ENCODE peak calls at places on chromosomes 7 and 10, in nine cellular contexts. Q is left ventricle myocardium inferior, Y is body of pancreas, T is ascending aorta, U is tibial nerve, D is IMR-90, M is aorta, X is A549, W is OCI-LY7. E is an unnamed sample.

GRCh38 chr10:77459905-77460304 is 177.7 kb downstream of the KCNMA1 start:
- DNase-seq in U (no peak), W (no peak), X (no peak), D (no peak), T (no peak), Q (no peak), Y (no peak), M (no peak), E (no peak)

GRCh38 chr7:96973986-96974385 is 31.4 kb upstream of the DLX6 start:
- DNase-seq in U (no peak), Y (no peak), T (no peak), M (no peak), Q (no peak), D (peak; percentile 21), W (no peak), X (no peak), E (peak; percentile 61)

GRCh38 chr7:108073305-108074070 is 56.7 kb downstream of the LAMB4 start:
- DNase-seq in M (no peak), W (no peak), U (no peak), X (no peak), Y (no peak), Q (no peak), D (no peak), T (no peak), E (no peak)

GRCh38 chr7:20301311-20301939 is 29.3 kb upstream of the ITGB8 start:
- DNase-seq in U (no peak), D (peak; percentile 75), W (no peak), Y (no peak), T (no peak), Q (no peak), M (no peak), X (peak; percentile 10), E (no peak)

GRCh38 chr7:65846008-65846570 is 26.8 kb upstream of the VKORC1L1 start:
- DNase-seq in Q (no peak), W (no peak), D (no peak), X (no peak), M (no peak), Y (peak; percentile 55), U (no peak), T (no peak), E (no peak)

GRCh38 chr10:121088524-121088923 is 237.4 kb downstream of the WDR11 start:
- DNase-seq in M (no peak), D (no peak), T (no peak), Y (no peak), X (peak; percentile 16), W (no peak), U (no peak), Q (no peak), E (no peak)

GRCh38 chr7:407706-408539 is 111.7 kb downstream of the PDGFA start:
- DNase-seq in M (peak; percentile 48), Y (no peak), X (no peak), D (no peak), U (no peak), T (no peak), Q (no peak), W (no peak), E (no peak)

GRCh38 chr7:36735172-36735571 is 10.9 kb upstream of the AOAH start:
- DNase-seq in D (no peak), T (no peak), M (no peak), Y (no peak), Q (no peak), W (no peak), U (no peak), X (no peak), E (no peak)

GRCh38 chr10:117217196-117217761 is 20.0 kb downstream of the KCNK18 start:
- DNase-seq in Q (no peak), Y (peak; percentile 37), X (peak; percentile 24), D (no peak), T (no peak), U (no peak), M (no peak), W (no peak), E (no peak)

DNA sequence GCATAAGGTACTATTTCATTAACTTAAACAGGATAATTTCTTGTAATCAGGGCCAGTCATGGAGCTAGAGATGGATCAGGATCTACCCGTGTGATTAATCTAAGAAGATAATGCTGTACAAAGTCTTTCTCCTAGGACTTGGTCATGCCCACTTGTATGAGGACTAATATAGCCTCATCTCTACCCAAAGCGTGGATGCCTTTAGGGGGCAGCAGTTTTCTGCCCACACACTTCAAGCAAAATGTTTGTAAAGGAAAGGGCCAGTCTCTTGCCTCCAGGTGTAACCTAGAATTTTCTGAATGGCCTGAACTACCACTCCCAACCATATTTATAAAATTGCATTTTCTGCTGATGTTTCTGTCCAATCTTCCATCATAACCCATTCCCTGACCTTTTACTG is 764.0 kb upstream of the IGFBP3 start:
- DNase-seq in D (no peak), U (no peak), Y (peak; percentile 17), T (no peak), W (peak; percentile 8), Q (no peak), M (no peak), X (peak; percentile 15), E (no peak)
- H3K4me1 ChIP-seq in D (no peaks in the 10 kb centered on the region), U (no peaks in the 10 kb centered on the region), Y (no peaks in the 10 kb centered on the region), T (peaks cover 9% of the 10 kb centered on the region), W (no peaks in the 10 kb centered on the region), Q (peaks cover 8% of the 10 kb centered on the region), M (no peaks in the 10 kb centered on the region), X (no peaks in the 10 kb centered on the region), E (peaks cover 21% of the 10 kb centered on the region)

GRCh38 chr10:133259603-133259992 is 17.1 kb downstream of the ADAM8 start:
- DNase-seq in Y (no peak), T (no peak), D (no peak), M (no peak), U (no peak), W (no peak), Q (no peak), X (no peak), E (no peak)

GRCh38 chr10:133263674-133264073 is 13.0 kb downstream of the ADAM8 start:
- DNase-seq in W (no peak), Q (no peak), D (no peak), Y (no peak), M (no peak), X (no peak), U (no peak), T (no peak), E (no peak)

GRCh38 chr10:133262696-133263095 is 14.0 kb downstream of the ADAM8 start:
- DNase-seq in X (no peak), W (no peak), Q (no peak), Y (peak; percentile 35), D (no peak), U (no peak), M (no peak), T (no peak), E (no peak)

GRCh38 chr10:133260895-133261725 is 15.6 kb downstream of the ADAM8 start:
- DNase-seq in U (no peak), Q (peak; percentile 62), M (peak; percentile 88), T (peak; percentile 79), W (peak; percentile 34), X (peak; percentile 60), Y (peak; percentile 59), D (no peak), E (no peak)

GRCh38 chr10:133261726-133262325 is 14.8 kb downstream of the ADAM8 start:
- DNase-seq in U (peak; percentile 77), Y (peak; percentile 93), T (peak; percentile 90), M (peak; percentile 97), D (peak; percentile 38), X (peak; percentile 75), Q (peak; percentile 91), W (peak; percentile 84), E (peak; percentile 87)
- H3K4me1 ChIP-seq in U (peaks cover 52% of the 10 kb centered on the region), Y (peaks cover 30% of the 10 kb centered on the region), T (peaks cover 14% of the 10 kb centered on the region), M (no peaks in the 10 kb centered on the region), D (peaks cover 21% of the 10 kb centered on the region), X (peaks cover 61% of the 10 kb centered on the region), Q (peaks cover 42% of the 10 kb centered on the region), W (peaks cover 26% of the 10 kb centered on the region), E (peaks cover 25% of the 10 kb centered on the region)

DNA sequence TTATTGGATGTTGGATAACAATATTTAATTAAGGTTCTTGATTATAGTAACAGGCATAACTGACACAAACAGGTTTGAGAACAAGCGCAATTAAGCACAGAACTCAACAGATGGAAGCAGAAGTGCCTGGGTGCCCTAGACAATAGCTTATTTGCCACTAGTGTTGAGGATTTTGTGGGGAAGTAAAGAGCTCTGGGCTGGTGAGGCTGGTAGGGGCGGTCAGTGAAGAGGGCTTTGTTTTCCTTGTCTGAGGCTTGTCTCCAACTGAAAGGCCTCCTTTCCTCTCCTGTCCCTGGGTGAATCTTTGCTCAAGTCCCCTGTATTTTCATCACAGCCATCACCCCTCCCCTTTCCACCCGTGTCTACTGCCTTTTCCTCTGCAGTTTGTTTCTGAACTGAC is 104.6 kb downstream of the KAT6B start:
- DNase-seq in W (no peak), Q (no peak), X (no peak), U (no peak), M (no peak), Y (no peak), D (no peak), T (no peak), E (no peak)
- H3K4me1 ChIP-seq in W (no peaks in the 10 kb centered on the region), Q (peaks cover 86% of the 10 kb centered on the region), X (peaks cover 24% of the 10 kb centered on the region), U (peaks cover 25% of the 10 kb centered on the region), M (peaks cover 7% of the 10 kb centered on the region), Y (peaks cover 74% of the 10 kb centered on the region), D (peaks cover 16% of the 10 kb centered on the region), T (peaks cover 16% of the 10 kb centered on the region), E (peaks cover 22% of the 10 kb centered on the region)

GRCh38 chr7:6436385-6436685 is 11.4 kb downstream of the DAGLB start:
- DNase-seq in M (no peak), Y (no peak), D (no peak), W (peak; percentile 65), T (no peak), X (no peak), Q (no peak), U (no peak), E (no peak)
- H3K4me1 ChIP-seq in M (no peaks in the 10 kb centered on the region), Y (peaks cover 6% of the 10 kb centered on the region), D (peaks cover 6% of the 10 kb centered on the region), W (peaks cover 42% of the 10 kb centered on the region), T (peaks cover 4% of the 10 kb centered on the region), X (peaks cover 3% of the 10 kb centered on the region), Q (peaks cover 45% of the 10 kb centered on the region), U (peaks cover 6% of the 10 kb centered on the region), E (peaks cover 9% of the 10 kb centered on the region)

GRCh38 chr10:124042656-124043309 is 50.6 kb downstream of the CHST15 start:
- DNase-seq in Y (no peak), X (no peak), Q (no peak), M (peak; percentile 46), D (no peak), W (no peak), T (no peak), U (no peak), E (no peak)

GRCh38 chr10:124037784-124038183 is 55.6 kb downstream of the CHST15 start:
- DNase-seq in U (no peak), M (no peak), W (no peak), Y (no peak), T (no peak), D (no peak), X (no peak), Q (no peak), E (no peak)

GRCh38 chr10:124039432-124040086 is 53.8 kb downstream of the CHST15 start:
- DNase-seq in D (no peak), T (no peak), X (no peak), Q (no peak), W (no peak), Y (no peak), U (no peak), M (peak; percentile 49), E (no peak)

GRCh38 chr10:124041684-124042445 is 51.5 kb downstream of the CHST15 start:
- DNase-seq in X (no peak), U (no peak), M (no peak), Y (no peak), Q (no peak), T (no peak), W (no peak), D (no peak), E (no peak)

DNA sequence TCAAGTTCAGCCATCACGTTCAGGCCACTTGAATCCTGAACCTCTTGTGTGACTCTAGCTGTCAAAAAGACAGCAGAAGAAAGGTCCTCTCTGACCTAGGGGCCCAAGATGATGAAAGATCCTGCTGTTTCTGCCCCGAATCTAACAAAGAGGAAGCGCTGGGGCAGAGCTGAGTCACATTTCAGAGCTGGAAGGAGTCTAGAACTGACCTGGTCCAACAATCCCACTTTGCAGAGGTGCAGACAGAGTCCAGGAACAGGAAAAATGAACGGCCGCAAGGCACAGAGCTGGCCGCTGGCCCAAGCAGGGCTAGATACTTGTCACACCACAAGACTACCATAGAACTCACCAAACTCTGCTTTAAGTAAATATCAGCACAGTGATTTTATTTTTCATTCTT is 52.9 kb downstream of the CHST15 start:
- DNase-seq in T (no peak), M (peak; percentile 67), X (no peak), W (no peak), Q (no peak), D (no peak), U (no peak), Y (no peak), E (no peak)
- H3K4me1 ChIP-seq in T (no peaks in the 10 kb centered on the region), M (no peaks in the 10 kb centered on the region), X (peaks cover 6% of the 10 kb centered on the region), W (peaks cover 38% of the 10 kb centered on the region), Q (peaks cover 8% of the 10 kb centered on the region), D (no peaks in the 10 kb centered on the region), U (peaks cover 10% of the 10 kb centered on the region), Y (no peaks in the 10 kb centered on the region), E (no peaks in the 10 kb centered on the region)

E was measured in SJSA1.